ENCODE peak calls at places on chromosomes 2 and 18, in six cellular contexts. A is small intestine; V is CD4-positive, CD25-positive, alpha-beta regulatory T cell; F is psoas muscle; T is CD8-positive, alpha-beta memory T cell; C is effector memory CD4-positive, alpha-beta T cell. Y is an unnamed sample. For H3K9me3, the result is how much of the 10 kb centered on the place peaks cover.

GRCh38 chr2:59176737-59177136 is 935.6 kb upstream of the FANCL start:
- DNase-seq in F (no peak), A (no peak), V (no peak), C (no peak), T (no peak), Y (no peak)

GRCh38 chr2:222423632-222424280 is 587 bp upstream of the SGPP2 start:
- DNase-seq in F (no peak), V (no peak), A (peak), C (peak), T (no peak), Y (no peak)

GRCh38 chr2:19348692-19349091 is 9.7 kb downstream of the OSR1 start:
- DNase-seq in V (no peak), A (no peak), F (no peak), T (no peak), C (no peak), Y (no peak)

GRCh38 chr2:207734264-207734635 is 22.8 kb downstream of the CCNYL1 start:
- DNase-seq in V (no peak), T (no peak), A (peak), C (no peak), F (no peak), Y (no peak)

GRCh38 chr2:157777425-157777824 is 98.7 kb downstream of the ACVR1 start:
- DNase-seq in A (peak), C (no peak), T (peak), F (peak), V (peak), Y (peak)

GRCh38 chr2:109690822-109691541 is 76.8 kb downstream of the SOWAHC start:
- DNase-seq in F (peak), T (no peak), A (peak), V (no peak), C (no peak), Y (no peak)

GRCh38 chr2:189092936-189093335 is 86.6 kb downstream of the COL5A2 start:
- DNase-seq in F (peak), C (no peak), T (no peak), A (no peak), V (no peak), Y (no peak)

GRCh38 chr18:37435150-37435872 is 130.3 kb downstream of the CELF4 start:
- DNase-seq in F (no peak), C (no peak), V (no peak), T (no peak), A (no peak), Y (no peak)

GRCh38 chr2:84676295-84676694 is 160.0 kb downstream of the DNAH6 start:
- DNase-seq in T (no peak), F (no peak), C (no peak), V (no peak), A (no peak), Y (no peak)

GRCh38 chr2:12817870-12818269 is 101.1 kb downstream of the TRIB2 start:
- DNase-seq in A (no peak), V (no peak), T (no peak), C (no peak), F (no peak), Y (no peak)

GRCh38 chr2:12819721-12820120 is 103.0 kb downstream of the TRIB2 start:
- DNase-seq in V (no peak), F (no peak), T (no peak), A (peak), C (no peak), Y (no peak)

GRCh38 chr2:12816379-12817306 is 99.9 kb downstream of the TRIB2 start:
- DNase-seq in A (no peak), C (no peak), F (no peak), V (peak), T (no peak), Y (no peak)

GRCh38 chr2:12818416-12819097 is 101.8 kb downstream of the TRIB2 start:
- DNase-seq in F (no peak), V (no peak), A (no peak), T (no peak), C (no peak), Y (no peak)

GRCh38 chr2:12819098-12819465 is 102.3 kb downstream of the TRIB2 start:
- DNase-seq in A (peak), T (no peak), F (peak), C (no peak), V (no peak), Y (no peak)
- H3K4me3 ChIP-seq in A (no peak), T (no peak), F (no peak), C (no peak), V (no peak), Y (no peak)

DNA sequence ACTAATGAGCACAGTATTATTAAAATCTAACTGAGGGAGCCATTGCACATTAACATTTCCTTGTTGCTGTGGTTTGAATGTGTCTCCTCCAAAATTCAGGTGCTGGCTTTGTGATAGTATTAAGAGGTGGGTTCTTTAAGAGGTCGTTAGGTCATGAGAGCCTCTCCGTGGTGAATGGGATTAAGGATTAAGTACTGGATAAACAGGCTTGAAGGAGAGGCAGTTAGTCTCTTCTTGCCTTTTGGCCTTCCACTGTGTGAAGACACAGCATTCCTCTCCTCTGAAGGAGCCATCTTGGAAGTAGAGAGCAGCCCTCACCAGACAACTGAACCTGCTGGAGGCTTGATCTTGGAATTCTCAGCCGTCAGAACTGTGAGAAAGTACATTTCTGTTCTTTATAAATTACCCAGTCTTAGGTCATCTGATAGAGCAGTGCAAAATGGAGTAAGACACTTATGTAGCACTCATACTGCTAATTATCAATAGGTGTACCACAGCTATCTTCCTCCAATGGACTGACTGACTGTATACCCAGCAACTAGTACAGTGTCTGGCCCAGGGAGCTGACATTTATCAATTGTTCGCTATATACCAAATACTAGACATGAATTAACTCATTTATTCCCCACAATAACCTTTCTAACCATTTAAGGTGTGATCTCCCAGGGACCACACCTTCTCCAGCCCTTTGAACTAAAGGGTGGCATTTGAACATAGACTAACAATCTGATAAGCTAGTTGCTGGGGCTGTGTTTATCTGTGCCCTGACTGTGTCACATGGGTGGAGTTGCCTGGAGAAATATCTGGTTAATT is 182.8 kb downstream of the MYO3B start:
- DNase-seq in F (no peak), V (no peak), A (peak), T (no peak), C (no peak), Y (no peak)
- H3K27ac ChIP-seq in F (no peak), V (no peak), A (no peak), T (no peak), C (no peak), Y (no peak)

GRCh38 chr18:78925557-78926242 is 53.9 kb upstream of the SALL3 start:
- DNase-seq in F (no peak), T (no peak), C (no peak), V (no peak), A (no peak), Y (no peak)
- H3K9me3 ChIP-seq in F (under half), T (under half), C (under half), V (under half), A (under half), Y (under half)

GRCh38 chr18:66599190-66599589 is 4.7 kb downstream of the CDH19 start:
- DNase-seq in V (no peak), F (no peak), A (no peak), C (no peak), T (no peak), Y (no peak)
- H3K4me3 ChIP-seq in V (no peak), F (no peak), A (no peak), C (no peak), T (no peak), Y (no peak)

DNA sequence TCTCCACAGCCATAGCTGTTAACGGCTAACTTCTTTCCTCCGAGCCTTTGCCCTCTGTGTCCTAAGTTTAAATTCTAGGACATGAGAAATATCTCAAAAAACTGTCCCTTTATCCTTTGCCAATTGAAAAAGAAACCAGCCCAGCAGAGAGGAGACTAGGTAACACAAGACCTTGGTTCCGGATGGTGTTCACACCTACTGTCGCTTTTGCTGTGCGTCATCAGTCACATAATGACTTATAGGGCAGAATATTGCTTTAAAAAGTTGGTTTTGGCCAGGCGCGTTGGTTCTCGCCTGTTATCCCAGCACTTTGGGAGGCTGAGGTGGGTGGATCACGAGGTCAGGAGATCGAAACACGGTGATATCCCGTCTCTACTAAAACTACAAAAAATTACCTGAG is 66.2 kb downstream of the SP3 start:
- DNase-seq in C (no peak), A (no peak), T (peak), F (no peak), V (peak), Y (no peak)
- H3K27ac ChIP-seq in C (no peak), A (no peak), T (no peak), F (no peak), V (no peak), Y (no peak)

GRCh38 chr2:16069663-16069932 is 129.2 kb downstream of the MYCN start:
- DNase-seq in V (no peak), C (no peak), F (no peak), T (no peak), A (no peak), Y (no peak)
- H3K9me3 ChIP-seq in V (under half), C (under half), F (under half), T (under half), A (under half), Y (under half)

GRCh38 chr2:163732718-163733117 is 3.1 kb downstream of the FIGN start:
- DNase-seq in V (no peak), T (no peak), C (no peak), A (no peak), F (no peak), Y (no peak)

GRCh38 chr2:163734401-163734800 is 1.4 kb downstream of the FIGN start:
- DNase-seq in C (no peak), T (no peak), F (no peak), V (no peak), A (no peak), Y (no peak)

GRCh38 chr2:163731735-163732134 is 4.1 kb downstream of the FIGN start:
- DNase-seq in C (no peak), F (no peak), T (no peak), V (no peak), A (no peak), Y (no peak)

GRCh38 chr2:163734911-163735691 is 707 bp downstream of the FIGN start:
- DNase-seq in V (no peak), A (no peak), F (no peak), C (no peak), T (no peak), Y (no peak)

DNA sequence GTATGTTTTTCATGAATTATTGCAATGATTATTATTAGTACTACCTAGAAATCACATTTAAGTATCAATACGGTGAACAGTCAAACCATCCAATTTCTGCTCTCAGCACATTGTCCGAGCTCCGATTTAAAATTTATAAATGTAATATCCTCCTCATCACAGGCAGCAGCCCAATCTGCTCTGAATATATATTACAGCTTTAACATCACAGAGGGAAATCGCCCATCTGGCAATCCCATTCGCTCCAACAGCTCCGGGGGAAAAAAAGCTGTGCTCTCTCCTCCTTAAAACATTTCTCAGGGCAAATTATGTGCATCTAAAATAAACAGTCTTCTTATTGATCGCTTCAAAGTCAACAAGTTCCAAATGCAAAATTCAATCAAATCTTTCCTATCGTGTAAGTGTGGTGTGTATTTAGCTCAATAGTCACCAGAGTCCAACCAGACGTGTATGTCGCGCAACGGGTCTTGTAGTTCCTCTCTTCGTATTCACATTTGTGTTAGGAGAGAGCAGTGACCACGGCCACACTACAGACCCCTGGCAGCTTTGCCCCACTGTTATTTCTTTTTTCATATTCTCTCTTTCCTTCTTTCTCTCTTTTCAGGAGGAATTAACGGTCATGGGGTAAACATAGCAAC is 2.4 kb downstream of the FIGN start:
- DNase-seq in C (no peak), F (no peak), A (no peak), V (no peak), T (no peak), Y (no peak)
- H3K4me3 ChIP-seq in C (no peak), F (peak), A (no peak), V (no peak), T (no peak), Y (no peak)